ENCODE peak calls at places on chromosomes 2 and 18, in nine cellular contexts. N is CD8-positive, alpha-beta T cell; H is lower leg skin; S is LoVo; Y is Karpas-422; C is HTR-8/SVneo; V is mucosa of gallbladder; G is naive B cell; L is pons. M is an unnamed sample.
A peak's percentile ranks its signal among the peaks of the same experiment; 100 is the strongest.

GRCh38 chr2:240198226-240198625 is 57.8 kb upstream of the OTOS start:
- DNase-seq in S (no peak), Y (no peak), C (no peak), N (no peak), V (no peak), L (no peak), G (no peak), H (peak; percentile 64), M (no peak)

GRCh38 chr2:155872396-155872795 is 460.1 kb downstream of the NR4A2 start:
- DNase-seq in V (no peak), L (no peak), G (no peak), C (no peak), Y (no peak), N (no peak), S (no peak), H (no peak), M (peak; percentile 28)

GRCh38 chr2:95208101-95208500 is 780 bp downstream of the ZNF892 start:
- DNase-seq in C (no peak), S (no peak), H (no peak), Y (no peak), G (no peak), N (no peak), V (no peak), L (no peak), M (no peak)

GRCh38 chr2:40130251-40130994 is 321.5 kb downstream of the SLC8A1 start:
- DNase-seq in C (no peak), S (no peak), Y (no peak), V (no peak), G (no peak), H (no peak), L (no peak), N (no peak), M (peak; percentile 82)

GRCh38 chr2:201558232-201558631 is 85.1 kb downstream of the TMEM237 start:
- DNase-seq in Y (no peak), L (no peak), N (no peak), V (peak; percentile 13), C (no peak), H (no peak), G (no peak), S (no peak), M (no peak)

GRCh38 chr2:10658041-10658913 is 31.5 kb downstream of the NOL10 start:
- DNase-seq in H (no peak), C (peak; percentile 81), Y (no peak), G (no peak), N (no peak), L (no peak), S (peak; percentile 54), V (no peak), M (peak; percentile 96)

GRCh38 chr2:174120346-174120745 is 128.0 kb downstream of the OLA1 start:
- DNase-seq in L (no peak), G (no peak), H (no peak), N (no peak), S (peak; percentile 44), V (no peak), Y (no peak), C (peak; percentile 23), M (peak; percentile 9)

GRCh38 chr2:170680172-170680913 is 34.8 kb upstream of the SP5 start:
- DNase-seq in C (no peak), H (no peak), G (no peak), L (no peak), V (no peak), Y (no peak), N (no peak), S (no peak), M (no peak)

GRCh38 chr18:50099725-50100414 is 95.1 kb downstream of the MYO5B start:
- DNase-seq in H (no peak), C (no peak), V (no peak), Y (no peak), G (no peak), N (no peak), S (peak; percentile 51), L (no peak), M (no peak)

GRCh38 chr18:55185391-55185790 is 226.1 kb upstream of the CCDC68 start:
- DNase-seq in G (no peak), H (no peak), S (peak; percentile 37), V (no peak), L (no peak), N (no peak), C (peak; percentile 6), Y (no peak), M (peak; percentile 11)

GRCh38 chr2:208985644-208986043 is 438.2 kb upstream of the MAP2 start:
- DNase-seq in Y (no peak), H (no peak), C (no peak), L (no peak), G (no peak), S (no peak), V (no peak), N (no peak), M (no peak)

GRCh38 chr18:2083691-2084090 is 487.6 kb downstream of the METTL4 start:
- DNase-seq in S (no peak), C (no peak), N (no peak), Y (peak; percentile 66), L (no peak), H (no peak), G (no peak), V (no peak), M (no peak)

GRCh38 chr2:37802106-37802791 is 122.8 kb upstream of the RMDN2 start:
- DNase-seq in G (no peak), Y (no peak), C (no peak), L (no peak), V (no peak), H (peak; percentile 34), N (no peak), S (no peak), M (no peak)

GRCh38 chr18:12621737-12622306 is 36.1 kb downstream of the SPIRE1 start:
- DNase-seq in L (no peak), H (no peak), V (no peak), G (no peak), Y (no peak), C (peak; percentile 73), S (no peak), N (no peak), M (peak; percentile 50)

GRCh38 chr2:193584522-193584938 is 1389.8 kb upstream of the TMEFF2 start:
- DNase-seq in H (peak; percentile 59), S (peak; percentile 7), L (no peak), V (peak; percentile 22), Y (peak; percentile 75), N (no peak), G (peak; percentile 15), C (no peak), M (peak; percentile 45)

GRCh38 chr2:67514515-67514914 is 117.4 kb downstream of the ETAA1 start:
- DNase-seq in S (no peak), H (no peak), L (no peak), V (no peak), Y (no peak), N (no peak), C (no peak), G (no peak), M (peak; percentile 3)

GRCh38 chr2:45739796-45740485 is 88.5 kb downstream of the PRKCE start:
- DNase-seq in H (no peak), N (no peak), C (no peak), Y (peak; percentile 75), L (no peak), G (no peak), V (no peak), S (no peak), M (no peak)

GRCh38 chr2:86809481-86810121 is 18.9 kb upstream of the CD8A start:
- DNase-seq in S (no peak), L (no peak), V (no peak), H (no peak), C (no peak), Y (no peak), G (no peak), N (peak; percentile 51), M (peak; percentile 7)

GRCh38 chr2:64376926-64377325 is 77.0 kb upstream of the LGALSL start:
- DNase-seq in G (no peak), V (no peak), H (peak; percentile 68), Y (no peak), L (no peak), S (peak; percentile 48), C (no peak), N (no peak), M (no peak)

GRCh38 chr18:44458777-44459176 is 221.9 kb upstream of the SETBP1 start:
- DNase-seq in G (no peak), C (no peak), S (no peak), Y (no peak), N (no peak), V (no peak), H (no peak), L (no peak), M (peak; percentile 83)

GRCh38 chr2:182866095-182866460 is 359 bp downstream of the FRZB start:
- DNase-seq in H (no peak), N (no peak), V (no peak), Y (no peak), C (no peak), G (no peak), L (no peak), S (no peak), M (peak; percentile 47)

GRCh38 chr2:31920968-31921367 is 89.8 kb downstream of the MEMO1 start:
- DNase-seq in L (no peak), V (no peak), C (no peak), G (no peak), Y (no peak), H (no peak), N (no peak), S (no peak), M (no peak)

GRCh38 chr2:103423100-103423499 is 661.3 kb downstream of the TMEM182 start:
- DNase-seq in Y (no peak), H (no peak), S (no peak), G (no peak), N (no peak), L (no peak), C (no peak), V (no peak), M (no peak)

GRCh38 chr2:26186371-26186770 is 13.5 kb downstream of the GAREM2 start:
- DNase-seq in N (no peak), L (no peak), V (no peak), Y (no peak), G (no peak), H (peak; percentile 43), C (no peak), S (no peak), M (no peak)

GRCh38 chr2:46135936-46136335 is 161.3 kb upstream of the EPAS1 start:
- DNase-seq in L (no peak), Y (no peak), V (peak; percentile 19), C (peak; percentile 46), G (no peak), S (no peak), N (no peak), H (no peak), M (peak; percentile 93)

GRCh38 chr2:47503481-47504070 is 100.6 kb downstream of the MSH2 start:
- DNase-seq in V (no peak), Y (peak; percentile 88), N (no peak), C (no peak), H (peak; percentile 56), G (no peak), L (no peak), S (no peak), M (no peak)

GRCh38 chr2:109333414-109334194 is 204.6 kb downstream of the SH3RF3 start:
- DNase-seq in H (no peak), L (no peak), N (no peak), G (peak; percentile 39), C (no peak), V (no peak), Y (no peak), S (no peak), M (peak; percentile 49)

GRCh38 chr2:227106845-227107759 is 56.9 kb downstream of the COL4A4 start:
- DNase-seq in V (peak; percentile 23), L (peak; percentile 73), S (peak; percentile 56), Y (peak; percentile 80), N (no peak), H (no peak), C (peak; percentile 51), G (peak; percentile 26), M (peak; percentile 74)

GRCh38 chr2:164860694-164861042 is 19.0 kb upstream of the COBLL1 start:
- DNase-seq in H (no peak), C (no peak), G (no peak), L (no peak), Y (no peak), S (no peak), V (no peak), N (no peak), M (no peak)

GRCh38 chr2:33672389-33672788 is 73.3 kb upstream of the FAM98A start:
- DNase-seq in N (no peak), C (no peak), Y (no peak), H (no peak), G (no peak), V (no peak), S (no peak), L (no peak), M (no peak)

GRCh38 chr2:140442319-140442718 is 1662.1 kb upstream of the NXPH2 start:
- DNase-seq in Y (no peak), L (no peak), V (no peak), H (no peak), S (no peak), G (no peak), C (no peak), N (no peak), M (peak; percentile 1)